ENCODE peak calls at places on chromosome 19, in nine cellular contexts. One of them, this sample, is unnamed.
A peak's percentile ranks its signal among the peaks of the same experiment; 100 is the strongest.

GRCh38 chr19:8827277-8827676 is 4.8 kb downstream of the ZNF558 start:
- DNase-seq in stimulated activated CD4-positive, alpha-beta T cell treated with anti-CD3 and anti-CD28 coated beads, Interleukin-4, amount 100 ng/mL, for 1 hour: no peak
- DNase-seq in LoVo: no peak
- DNase-seq in mesendoderm: no peak
- DNase-seq in midbrain: no peak
- DNase-seq in OCI-LY7: no peak
- DNase-seq in posterior vena cava: no peak
- DNase-seq in GM20000: no peak
- DNase-seq in dorsolateral prefrontal cortex: no peak
- DNase-seq in this sample: no peak

GRCh38 chr19:10404888-10405808 is 1.8 kb upstream of the CDC37 start:
- DNase-seq in GM20000: peak; percentile 29
- DNase-seq in dorsolateral prefrontal cortex: peak; percentile 33
- DNase-seq in LoVo: no peak
- DNase-seq in mesendoderm: no peak
- DNase-seq in OCI-LY7: peak; percentile 59
- DNase-seq in stimulated activated CD4-positive, alpha-beta T cell treated with anti-CD3 and anti-CD28 coated beads, Interleukin-4, amount 100 ng/mL, for 1 hour: peak; percentile 53
- DNase-seq in midbrain: no peak
- DNase-seq in posterior vena cava: no peak
- DNase-seq in this sample: no peak

GRCh38 chr19:7069042-7069903 is at the start of gene ZNF557:
- DNase-seq in GM20000: peak; percentile 97
- DNase-seq in posterior vena cava: peak; percentile 100
- DNase-seq in LoVo: peak; percentile 95
- DNase-seq in OCI-LY7: peak; percentile 98
- DNase-seq in midbrain: peak; percentile 96
- DNase-seq in stimulated activated CD4-positive, alpha-beta T cell treated with anti-CD3 and anti-CD28 coated beads, Interleukin-4, amount 100 ng/mL, for 1 hour: peak; percentile 98
- DNase-seq in dorsolateral prefrontal cortex: peak; percentile 98
- DNase-seq in mesendoderm: peak; percentile 98
- DNase-seq in this sample: peak; percentile 97

GRCh38 chr19:5932593-5933262 is 18.7 kb downstream of the CAPS start:
- DNase-seq in midbrain: no peak
- DNase-seq in LoVo: no peak
- DNase-seq in dorsolateral prefrontal cortex: peak; percentile 62
- DNase-seq in mesendoderm: no peak
- DNase-seq in OCI-LY7: no peak
- DNase-seq in stimulated activated CD4-positive, alpha-beta T cell treated with anti-CD3 and anti-CD28 coated beads, Interleukin-4, amount 100 ng/mL, for 1 hour: no peak
- DNase-seq in posterior vena cava: no peak
- DNase-seq in GM20000: no peak
- DNase-seq in this sample: no peak

GRCh38 chr19:44891016-44891882 is at the start of gene TOMM40:
- DNase-seq in dorsolateral prefrontal cortex: no peak
- DNase-seq in GM20000: peak; percentile 100
- DNase-seq in OCI-LY7: peak; percentile 33
- DNase-seq in mesendoderm: peak; percentile 70
- DNase-seq in posterior vena cava: peak; percentile 100
- DNase-seq in stimulated activated CD4-positive, alpha-beta T cell treated with anti-CD3 and anti-CD28 coated beads, Interleukin-4, amount 100 ng/mL, for 1 hour: peak; percentile 38
- DNase-seq in LoVo: no peak
- DNase-seq in midbrain: no peak
- DNase-seq in this sample: no peak

GRCh38 chr19:18590273-18591272 is 2.0 kb downstream of the REX1BD start:
- DNase-seq in dorsolateral prefrontal cortex: peak; percentile 92
- DNase-seq in LoVo: no peak
- DNase-seq in midbrain: peak; percentile 68
- DNase-seq in stimulated activated CD4-positive, alpha-beta T cell treated with anti-CD3 and anti-CD28 coated beads, Interleukin-4, amount 100 ng/mL, for 1 hour: no peak
- DNase-seq in posterior vena cava: peak; percentile 90
- DNase-seq in GM20000: peak; percentile 49
- DNase-seq in mesendoderm: peak; percentile 99
- DNase-seq in OCI-LY7: no peak
- DNase-seq in this sample: peak; percentile 56

GRCh38 chr19:49801401-49801888 is 11.6 kb downstream of the FUZ start:
- DNase-seq in OCI-LY7: no peak
- DNase-seq in dorsolateral prefrontal cortex: peak; percentile 41
- DNase-seq in stimulated activated CD4-positive, alpha-beta T cell treated with anti-CD3 and anti-CD28 coated beads, Interleukin-4, amount 100 ng/mL, for 1 hour: no peak
- DNase-seq in mesendoderm: no peak
- DNase-seq in GM20000: no peak
- DNase-seq in LoVo: no peak
- DNase-seq in posterior vena cava: no peak
- DNase-seq in midbrain: no peak
- DNase-seq in this sample: no peak

GRCh38 chr19:9139609-9140158 is 513 bp upstream of the ZNF317 start:
- DNase-seq in midbrain: no peak
- DNase-seq in GM20000: no peak
- DNase-seq in posterior vena cava: no peak
- DNase-seq in stimulated activated CD4-positive, alpha-beta T cell treated with anti-CD3 and anti-CD28 coated beads, Interleukin-4, amount 100 ng/mL, for 1 hour: no peak
- DNase-seq in dorsolateral prefrontal cortex: no peak
- DNase-seq in LoVo: peak; percentile 16
- DNase-seq in mesendoderm: no peak
- DNase-seq in OCI-LY7: peak; percentile 5
- DNase-seq in this sample: no peak

GRCh38 chr19:801861-802496 is 4.7 kb downstream of the PTBP1 start:
- DNase-seq in GM20000: no peak
- DNase-seq in dorsolateral prefrontal cortex: no peak
- DNase-seq in mesendoderm: no peak
- DNase-seq in LoVo: no peak
- DNase-seq in OCI-LY7: no peak
- DNase-seq in midbrain: no peak
- DNase-seq in stimulated activated CD4-positive, alpha-beta T cell treated with anti-CD3 and anti-CD28 coated beads, Interleukin-4, amount 100 ng/mL, for 1 hour: no peak
- DNase-seq in posterior vena cava: peak; percentile 82
- DNase-seq in this sample: no peak

GRCh38 chr19:13538854-13539253 is 32.6 kb upstream of the CACNA1A start:
- DNase-seq in posterior vena cava: no peak
- DNase-seq in midbrain: no peak
- DNase-seq in dorsolateral prefrontal cortex: no peak
- DNase-seq in stimulated activated CD4-positive, alpha-beta T cell treated with anti-CD3 and anti-CD28 coated beads, Interleukin-4, amount 100 ng/mL, for 1 hour: no peak
- DNase-seq in LoVo: no peak
- DNase-seq in mesendoderm: no peak
- DNase-seq in GM20000: no peak
- DNase-seq in OCI-LY7: no peak
- DNase-seq in this sample: no peak

GRCh38 chr19:51311388-51312257 is at the start of gene IGLON5:
- DNase-seq in stimulated activated CD4-positive, alpha-beta T cell treated with anti-CD3 and anti-CD28 coated beads, Interleukin-4, amount 100 ng/mL, for 1 hour: no peak
- DNase-seq in OCI-LY7: no peak
- DNase-seq in dorsolateral prefrontal cortex: peak; percentile 65
- DNase-seq in LoVo: no peak
- DNase-seq in mesendoderm: peak; percentile 78
- DNase-seq in posterior vena cava: peak; percentile 76
- DNase-seq in GM20000: no peak
- DNase-seq in midbrain: no peak
- DNase-seq in this sample: peak; percentile 20

GRCh38 chr19:44846455-44847143 is 502 bp downstream of the NECTIN2 start:
- DNase-seq in LoVo: no peak
- DNase-seq in mesendoderm: peak; percentile 98
- DNase-seq in midbrain: no peak
- DNase-seq in stimulated activated CD4-positive, alpha-beta T cell treated with anti-CD3 and anti-CD28 coated beads, Interleukin-4, amount 100 ng/mL, for 1 hour: no peak
- DNase-seq in dorsolateral prefrontal cortex: no peak
- DNase-seq in GM20000: no peak
- DNase-seq in posterior vena cava: no peak
- DNase-seq in OCI-LY7: no peak
- DNase-seq in this sample: no peak

GRCh38 chr19:45492627-45493470 is 4.0 kb downstream of the RTN2 start:
- DNase-seq in LoVo: no peak
- DNase-seq in stimulated activated CD4-positive, alpha-beta T cell treated with anti-CD3 and anti-CD28 coated beads, Interleukin-4, amount 100 ng/mL, for 1 hour: no peak
- DNase-seq in dorsolateral prefrontal cortex: peak; percentile 71
- DNase-seq in OCI-LY7: peak; percentile 79
- DNase-seq in mesendoderm: peak; percentile 91
- DNase-seq in midbrain: peak; percentile 24
- DNase-seq in posterior vena cava: no peak
- DNase-seq in GM20000: peak; percentile 77
- DNase-seq in this sample: peak; percentile 22

GRCh38 chr19:53982056-53982455 is 9.4 kb upstream of the CACNG6 start:
- DNase-seq in OCI-LY7: no peak
- DNase-seq in GM20000: peak; percentile 59
- DNase-seq in midbrain: no peak
- DNase-seq in dorsolateral prefrontal cortex: no peak
- DNase-seq in posterior vena cava: no peak
- DNase-seq in stimulated activated CD4-positive, alpha-beta T cell treated with anti-CD3 and anti-CD28 coated beads, Interleukin-4, amount 100 ng/mL, for 1 hour: no peak
- DNase-seq in mesendoderm: peak; percentile 55
- DNase-seq in LoVo: peak; percentile 3
- DNase-seq in this sample: no peak

GRCh38 chr19:38089440-38089839 is 134.6 kb downstream of the DPF1 start:
- DNase-seq in posterior vena cava: no peak
- DNase-seq in midbrain: no peak
- DNase-seq in LoVo: no peak
- DNase-seq in GM20000: no peak
- DNase-seq in mesendoderm: no peak
- DNase-seq in dorsolateral prefrontal cortex: no peak
- DNase-seq in stimulated activated CD4-positive, alpha-beta T cell treated with anti-CD3 and anti-CD28 coated beads, Interleukin-4, amount 100 ng/mL, for 1 hour: no peak
- DNase-seq in OCI-LY7: no peak
- DNase-seq in this sample: no peak

GRCh38 chr19:5680083-5680436 is 256 bp downstream of the MICOS13 start:
- DNase-seq in stimulated activated CD4-positive, alpha-beta T cell treated with anti-CD3 and anti-CD28 coated beads, Interleukin-4, amount 100 ng/mL, for 1 hour: no peak
- DNase-seq in dorsolateral prefrontal cortex: no peak
- DNase-seq in LoVo: no peak
- DNase-seq in mesendoderm: no peak
- DNase-seq in posterior vena cava: no peak
- DNase-seq in OCI-LY7: no peak
- DNase-seq in GM20000: no peak
- DNase-seq in midbrain: peak; percentile 66
- DNase-seq in this sample: peak; percentile 57

GRCh38 chr19:41159861-41160260 is 33.2 kb upstream of the CYP2S1 start:
- DNase-seq in posterior vena cava: no peak
- DNase-seq in OCI-LY7: no peak
- DNase-seq in GM20000: no peak
- DNase-seq in LoVo: peak; percentile 42
- DNase-seq in dorsolateral prefrontal cortex: no peak
- DNase-seq in midbrain: no peak
- DNase-seq in mesendoderm: no peak
- DNase-seq in stimulated activated CD4-positive, alpha-beta T cell treated with anti-CD3 and anti-CD28 coated beads, Interleukin-4, amount 100 ng/mL, for 1 hour: no peak
- DNase-seq in this sample: no peak

GRCh38 chr19:45739498-45740439 is 6.5 kb downstream of the MEIOSIN start:
- DNase-seq in GM20000: no peak
- DNase-seq in midbrain: no peak
- DNase-seq in posterior vena cava: no peak
- DNase-seq in stimulated activated CD4-positive, alpha-beta T cell treated with anti-CD3 and anti-CD28 coated beads, Interleukin-4, amount 100 ng/mL, for 1 hour: no peak
- DNase-seq in dorsolateral prefrontal cortex: no peak
- DNase-seq in mesendoderm: no peak
- DNase-seq in OCI-LY7: no peak
- DNase-seq in LoVo: no peak
- DNase-seq in this sample: no peak

GRCh38 chr19:958967-959685 is 25.0 kb upstream of the WDR18 start:
- DNase-seq in LoVo: no peak
- DNase-seq in OCI-LY7: no peak
- DNase-seq in midbrain: no peak
- DNase-seq in mesendoderm: peak; percentile 36
- DNase-seq in dorsolateral prefrontal cortex: no peak
- DNase-seq in stimulated activated CD4-positive, alpha-beta T cell treated with anti-CD3 and anti-CD28 coated beads, Interleukin-4, amount 100 ng/mL, for 1 hour: peak; percentile 50
- DNase-seq in posterior vena cava: no peak
- DNase-seq in GM20000: no peak
- DNase-seq in this sample: peak; percentile 47

GRCh38 chr19:29645911-29646310 is 19.4 kb upstream of the PLEKHF1 start:
- DNase-seq in midbrain: no peak
- DNase-seq in stimulated activated CD4-positive, alpha-beta T cell treated with anti-CD3 and anti-CD28 coated beads, Interleukin-4, amount 100 ng/mL, for 1 hour: no peak
- DNase-seq in posterior vena cava: peak; percentile 80
- DNase-seq in LoVo: no peak
- DNase-seq in OCI-LY7: no peak
- DNase-seq in GM20000: no peak
- DNase-seq in dorsolateral prefrontal cortex: no peak
- DNase-seq in mesendoderm: no peak
- DNase-seq in this sample: peak; percentile 6

GRCh38 chr19:6424190-6424938 is at the start of gene KHSRP:
- DNase-seq in OCI-LY7: peak; percentile 51
- DNase-seq in dorsolateral prefrontal cortex: no peak
- DNase-seq in midbrain: no peak
- DNase-seq in mesendoderm: peak; percentile 22
- DNase-seq in posterior vena cava: peak; percentile 100
- DNase-seq in GM20000: peak; percentile 100
- DNase-seq in stimulated activated CD4-positive, alpha-beta T cell treated with anti-CD3 and anti-CD28 coated beads, Interleukin-4, amount 100 ng/mL, for 1 hour: peak; percentile 59
- DNase-seq in LoVo: no peak
- DNase-seq in this sample: no peak

GRCh38 chr19:5115771-5116202 is 146.9 kb downstream of the KDM4B start:
- DNase-seq in posterior vena cava: no peak
- DNase-seq in OCI-LY7: no peak
- DNase-seq in dorsolateral prefrontal cortex: no peak
- DNase-seq in GM20000: no peak
- DNase-seq in midbrain: no peak
- DNase-seq in LoVo: no peak
- DNase-seq in mesendoderm: peak; percentile 66
- DNase-seq in stimulated activated CD4-positive, alpha-beta T cell treated with anti-CD3 and anti-CD28 coated beads, Interleukin-4, amount 100 ng/mL, for 1 hour: no peak
- DNase-seq in this sample: no peak

GRCh38 chr19:43534811-43535761 is 2.1 kb downstream of the ZNF575 start:
- DNase-seq in midbrain: peak; percentile 59
- DNase-seq in OCI-LY7: peak; percentile 31
- DNase-seq in stimulated activated CD4-positive, alpha-beta T cell treated with anti-CD3 and anti-CD28 coated beads, Interleukin-4, amount 100 ng/mL, for 1 hour: peak; percentile 45
- DNase-seq in dorsolateral prefrontal cortex: peak; percentile 78
- DNase-seq in mesendoderm: peak; percentile 93
- DNase-seq in GM20000: no peak
- DNase-seq in LoVo: no peak
- DNase-seq in posterior vena cava: peak; percentile 90
- DNase-seq in this sample: peak; percentile 44

GRCh38 chr19:45450042-45450380 is 17.8 kb upstream of the FOSB start:
- DNase-seq in stimulated activated CD4-positive, alpha-beta T cell treated with anti-CD3 and anti-CD28 coated beads, Interleukin-4, amount 100 ng/mL, for 1 hour: no peak
- DNase-seq in OCI-LY7: no peak
- DNase-seq in LoVo: no peak
- DNase-seq in GM20000: no peak
- DNase-seq in dorsolateral prefrontal cortex: no peak
- DNase-seq in posterior vena cava: no peak
- DNase-seq in midbrain: peak; percentile 6
- DNase-seq in mesendoderm: no peak
- DNase-seq in this sample: no peak

GRCh38 chr19:47123406-47123805 is 7.2 kb upstream of the SAE1 start:
- DNase-seq in posterior vena cava: peak; percentile 1
- DNase-seq in GM20000: no peak
- DNase-seq in OCI-LY7: no peak
- DNase-seq in midbrain: no peak
- DNase-seq in stimulated activated CD4-positive, alpha-beta T cell treated with anti-CD3 and anti-CD28 coated beads, Interleukin-4, amount 100 ng/mL, for 1 hour: no peak
- DNase-seq in mesendoderm: no peak
- DNase-seq in LoVo: no peak
- DNase-seq in dorsolateral prefrontal cortex: no peak
- DNase-seq in this sample: no peak

GRCh38 chr19:42402376-42403116 is 12.4 kb upstream of the CNFN start:
- DNase-seq in posterior vena cava: no peak
- DNase-seq in GM20000: no peak
- DNase-seq in LoVo: no peak
- DNase-seq in stimulated activated CD4-positive, alpha-beta T cell treated with anti-CD3 and anti-CD28 coated beads, Interleukin-4, amount 100 ng/mL, for 1 hour: no peak
- DNase-seq in midbrain: no peak
- DNase-seq in mesendoderm: no peak
- DNase-seq in dorsolateral prefrontal cortex: peak; percentile 33
- DNase-seq in OCI-LY7: no peak
- DNase-seq in this sample: no peak

GRCh38 chr19:56538761-56539263 is at the start of gene ZFP28:
- DNase-seq in GM20000: peak; percentile 87
- DNase-seq in LoVo: no peak
- DNase-seq in posterior vena cava: no peak
- DNase-seq in dorsolateral prefrontal cortex: no peak
- DNase-seq in stimulated activated CD4-positive, alpha-beta T cell treated with anti-CD3 and anti-CD28 coated beads, Interleukin-4, amount 100 ng/mL, for 1 hour: no peak
- DNase-seq in midbrain: peak; percentile 30
- DNase-seq in OCI-LY7: no peak
- DNase-seq in mesendoderm: peak; percentile 65
- DNase-seq in this sample: no peak

GRCh38 chr19:9552902-9553301 is 14.5 kb upstream of the ZNF426 start:
- DNase-seq in dorsolateral prefrontal cortex: no peak
- DNase-seq in posterior vena cava: no peak
- DNase-seq in mesendoderm: no peak
- DNase-seq in OCI-LY7: no peak
- DNase-seq in stimulated activated CD4-positive, alpha-beta T cell treated with anti-CD3 and anti-CD28 coated beads, Interleukin-4, amount 100 ng/mL, for 1 hour: no peak
- DNase-seq in midbrain: no peak
- DNase-seq in GM20000: no peak
- DNase-seq in LoVo: no peak
- DNase-seq in this sample: no peak